ENCODE peak calls at places on chromosomes 3 and 15, in four cellular contexts. F is BE2C, E is aorta, J is NT2/D1. C is an unnamed sample. For H3K36me3, the result is how much of the 10 kb centered on the place peaks cover.

GRCh38 chr3:29284578-29284977 is 3.7 kb downstream of the RBMS3 start:
- DNase-seq in F (no peak), J (no peak), E (no peak), C (no peak)

GRCh38 chr15:79160211-79160610 is 69.6 kb upstream of the RASGRF1 start:
- DNase-seq in E (no peak), F (no peak), J (no peak), C (no peak)

GRCh38 chr3:134704556-134704955 is 53.7 kb upstream of the KY start:
- DNase-seq in J (no peak), E (no peak), F (no peak), C (no peak)

GRCh38 chr3:176631175-176631574 is 566.1 kb downstream of the TBL1XR1 start:
- DNase-seq in J (no peak), F (no peak), E (no peak), C (no peak)

GRCh38 chr15:90659481-90659880 is 57.7 kb upstream of the BLM start:
- DNase-seq in J (no peak), F (no peak), E (no peak), C (no peak)

GRCh38 chr3:127141921-127142730 is 50.8 kb upstream of the PRR23E start:
- DNase-seq in F (peak), J (no peak), E (no peak), C (peak)

GRCh38 chr3:27717200-27717852 is 4.8 kb downstream of the EOMES start:
- DNase-seq in J (no peak), E (no peak), F (no peak), C (no peak)

GRCh38 chr3:55639886-55640765 is 153.0 kb upstream of the WNT5A start:
- DNase-seq in F (no peak), J (no peak), E (no peak), C (no peak)

GRCh38 chr3:54830658-54831057 is 97.2 kb downstream of the LRTM1 start:
- DNase-seq in J (peak), F (peak), E (no peak), C (peak)

GRCh38 chr15:74261685-74262084 is 25.6 kb downstream of the CCDC33 start:
- DNase-seq in J (no peak), F (no peak), E (no peak), C (no peak)

GRCh38 chr3:157333551-157333991 is 103.1 kb upstream of the PTX3 start:
- DNase-seq in F (no peak), E (no peak), J (no peak), C (no peak)

GRCh38 chr3:46829699-46830208 is 33.5 kb downstream of the MYL3 start:
- DNase-seq in E (no peak), F (no peak), J (no peak), C (no peak)

GRCh38 chr15:63264685-63265302 is 12.6 kb upstream of the APH1B start:
- DNase-seq in F (no peak), E (no peak), J (no peak), C (peak)
- H3K36me3 ChIP-seq in F (under half), E (under half), J (under half), C (under half)

DNA sequence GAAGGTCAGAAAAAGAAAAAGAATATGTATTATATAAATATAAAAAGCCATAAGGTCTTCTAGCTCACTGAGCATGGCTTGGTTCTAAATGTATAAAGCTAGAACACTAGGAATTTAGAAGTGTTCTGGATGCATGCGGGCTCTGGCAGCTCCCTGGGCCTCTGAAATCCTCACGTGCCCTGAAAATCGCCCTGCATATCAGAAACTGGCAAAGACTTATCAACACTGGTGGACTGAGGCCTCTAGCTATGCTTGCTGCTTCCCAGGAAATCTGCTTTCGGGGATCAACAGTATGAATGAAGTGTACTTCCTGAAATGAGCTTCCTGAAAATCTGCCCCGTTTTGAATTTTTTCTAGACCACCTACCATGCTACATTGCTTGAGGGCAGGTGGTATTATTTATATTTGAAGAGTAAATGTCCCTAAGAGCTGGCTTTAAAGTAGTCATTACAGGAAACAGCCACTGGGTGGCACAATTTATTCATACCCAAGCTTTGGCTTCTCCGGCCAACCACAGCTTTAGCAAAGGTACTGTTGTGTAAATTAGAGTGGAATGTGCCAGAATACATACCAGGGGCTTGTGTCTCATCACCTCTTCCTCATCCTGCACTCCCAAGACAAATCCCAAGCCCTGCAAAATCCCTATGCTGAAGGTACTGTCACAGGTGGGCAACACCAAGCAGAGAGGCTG is 17.7 kb downstream of the CRTAP start:
- DNase-seq in J (peak), E (no peak), F (peak), C (peak)
- H3K36me3 ChIP-seq in J (half or more), E (under half), F (under half), C (under half)

GRCh38 chr3:150582620-150583019 is 20.5 kb upstream of the SELENOT start:
- DNase-seq in F (no peak), J (no peak), E (no peak), C (no peak)

GRCh38 chr3:150577854-150578253 is 25.3 kb upstream of the SELENOT start:
- DNase-seq in J (no peak), F (no peak), E (no peak), C (no peak)

GRCh38 chr3:150588027-150588830 is 14.9 kb upstream of the SELENOT start:
- DNase-seq in F (no peak), E (no peak), J (no peak), C (no peak)

GRCh38 chr3:150581174-150581573 is 21.9 kb upstream of the SELENOT start:
- DNase-seq in F (no peak), E (no peak), J (no peak), C (no peak)

GRCh38 chr3:150583028-150583427 is 20.1 kb upstream of the SELENOT start:
- DNase-seq in J (no peak), F (no peak), E (no peak), C (no peak)
- H3K36me3 ChIP-seq in J (half or more), F (half or more), E (under half), C (half or more)

GRCh38 chr3:31661993-31662392 is 129.3 kb downstream of the STT3B start:
- DNase-seq in J (no peak), E (no peak), F (no peak), C (no peak)
- H3K36me3 ChIP-seq in J (under half), E (under half), F (under half), C (under half)

GRCh38 chr3:141992512-141992911 is 116.1 kb downstream of the ATP1B3 start:
- DNase-seq in J (no peak), E (no peak), F (no peak), C (no peak)
- H3K36me3 ChIP-seq in J (under half), E (under half), F (under half), C (under half)

DNA sequence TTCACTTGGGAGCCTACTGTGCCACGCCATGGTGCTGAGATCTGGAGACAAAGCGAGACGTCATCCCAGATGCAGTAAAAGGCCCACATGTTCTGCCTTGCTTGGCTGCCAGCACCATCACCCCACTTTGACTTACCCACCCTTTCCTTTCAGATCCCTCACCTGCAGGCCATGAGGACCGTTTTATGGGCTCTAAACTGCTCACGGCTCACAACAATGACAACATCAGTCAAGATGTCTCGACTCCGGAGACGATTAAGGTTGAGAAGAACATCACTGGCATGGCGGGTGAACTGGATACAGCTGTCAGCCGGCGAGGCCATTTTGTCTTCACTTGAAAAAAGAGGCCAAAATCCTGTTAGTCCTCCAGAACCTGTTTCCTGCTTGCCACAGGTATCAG is 11.9 kb downstream of the BCL6 start:
- DNase-seq in F (no peak), E (no peak), J (no peak), C (no peak)
- H3K36me3 ChIP-seq in F (under half), E (under half), J (under half), C (half or more)

DNA sequence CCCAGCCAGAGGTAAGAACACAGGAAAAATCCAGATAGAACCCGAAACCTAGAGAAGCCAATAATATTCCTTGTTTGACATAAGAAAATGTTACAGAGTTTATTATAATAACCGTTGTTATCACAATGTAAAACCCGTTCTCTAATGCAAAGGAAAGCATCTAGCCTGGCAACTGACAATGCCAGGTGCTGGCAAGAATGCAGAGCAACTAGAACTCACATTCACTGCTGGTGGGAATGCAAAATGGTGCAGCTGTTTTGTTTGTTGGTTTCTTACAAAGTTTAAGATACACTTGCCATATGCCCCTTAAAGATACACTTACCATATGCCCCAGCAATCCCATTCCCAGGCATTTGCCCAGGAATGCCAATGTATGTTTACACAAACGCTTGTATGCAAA is 23.4 kb downstream of the VPS39 start:
- DNase-seq in E (no peak), F (no peak), J (no peak), C (no peak)
- H3K36me3 ChIP-seq in E (under half), F (under half), J (half or more), C (under half)

C was measured in HepG2.